ENCODE peak calls at places on chromosomes 11 and 22, in five cellular contexts. X is H1, C is GM12878, Y is HepG2, Q is K562. F is an unnamed sample.

GRCh38 chr11:30487200-30487898 is 98.8 kb downstream of the MPPED2 start:
- DNase-seq in Y (no peak), Q (no peak), C (no peak), X (no peak), F (no peak)

GRCh38 chr11:2209370-2209801 is 37.8 kb upstream of the TH start:
- DNase-seq in C (no peak), X (peak), Y (no peak), Q (no peak), F (no peak)

GRCh38 chr22:28016781-28017557 is 97.9 kb upstream of the PITPNB start:
- DNase-seq in X (no peak), C (no peak), Y (no peak), Q (no peak), F (peak)

GRCh38 chr11:38278457-38279141 is 1680.6 kb upstream of the RAG2 start:
- DNase-seq in X (no peak), Q (no peak), C (no peak), Y (no peak), F (no peak)

GRCh38 chr11:3855808-3856491 is 486 bp downstream of the STIM1 start:
- DNase-seq in Q (peak), X (peak), C (no peak), Y (no peak), F (peak)

GRCh38 chr11:34830035-34830434 is 86.1 kb downstream of the APIP start:
- DNase-seq in X (no peak), C (no peak), Y (no peak), Q (no peak), F (no peak)

GRCh38 chr11:134583397-134583990 is 171.5 kb upstream of the B3GAT1 start:
- DNase-seq in Q (no peak), C (no peak), X (no peak), Y (no peak), F (no peak)

GRCh38 chr11:29755474-29755873 is 261.4 kb downstream of the KCNA4 start:
- DNase-seq in Y (no peak), Q (no peak), X (no peak), C (no peak), F (no peak)

GRCh38 chr11:2261436-2262230 is 8.8 kb downstream of the ASCL2 start:
- DNase-seq in Y (no peak), C (no peak), Q (no peak), X (no peak), F (no peak)

GRCh38 chr11:12914401-12914912 is 94.7 kb upstream of the RASSF10 start:
- DNase-seq in Q (peak), Y (no peak), C (no peak), X (peak), F (peak)

GRCh38 chr11:96324912-96325311 is 18.1 kb downstream of the MAML2 start:
- DNase-seq in Q (no peak), Y (no peak), X (no peak), C (no peak), F (no peak)

GRCh38 chr11:31810779-31811647 is at the start of gene PAX6:
- DNase-seq in Y (peak), X (peak), C (peak), Q (peak), F (peak)

GRCh38 chr11:115276799-115277198 is 227.4 kb downstream of the CADM1 start:
- DNase-seq in X (no peak), Y (no peak), C (no peak), Q (no peak), F (no peak)

GRCh38 chr22:49155039-49155808 is 672.4 kb downstream of the BRD1 start:
- DNase-seq in Q (no peak), C (no peak), Y (no peak), X (no peak), F (no peak)

GRCh38 chr11:1856306-1857005 is 3.6 kb downstream of the LSP1 start:
- DNase-seq in X (no peak), C (no peak), Q (no peak), Y (no peak), F (no peak)

GRCh38 chr22:27388090-27388600 is 413.4 kb downstream of the MN1 start:
- DNase-seq in Y (no peak), X (no peak), C (no peak), Q (no peak), F (no peak)

GRCh38 chr11:32466279-32466915 is 31.1 kb upstream of the WT1 start:
- DNase-seq in Q (no peak), C (no peak), Y (no peak), X (no peak), F (no peak)

GRCh38 chr11:62266558-62266957 is 3.4 kb upstream of the SCGB2A2 start:
- DNase-seq in C (no peak), Y (no peak), Q (no peak), X (no peak), F (no peak)

GRCh38 chr11:92776676-92777075 is 192.8 kb upstream of the MTNR1B start:
- DNase-seq in X (no peak), C (no peak), Q (no peak), Y (no peak), F (no peak)

GRCh38 chr11:118641463-118642019 is 34.1 kb downstream of the PHLDB1 start:
- DNase-seq in Q (no peak), X (no peak), Y (no peak), C (no peak), F (no peak)

GRCh38 chr22:27385261-27385998 is 416.1 kb downstream of the MN1 start:
- DNase-seq in C (no peak), Y (no peak), Q (no peak), X (peak), F (no peak)

GRCh38 chr22:44188986-44189630 is 8.4 kb downstream of the PARVG start:
- DNase-seq in X (no peak), Y (no peak), Q (no peak), C (no peak), F (no peak)

GRCh38 chr11:64206457-64207246 is at the start of gene FERMT3:
- DNase-seq in C (peak), X (no peak), Q (peak), Y (no peak), F (no peak)

GRCh38 chr11:70944141-70944540 is 308.2 kb downstream of the SHANK2 start:
- DNase-seq in C (no peak), Q (no peak), X (no peak), Y (no peak), F (no peak)

GRCh38 chr22:30547188-30547587 is 647 bp upstream of the SEC14L6 start:
- DNase-seq in C (no peak), Y (no peak), Q (no peak), X (no peak), F (no peak)

GRCh38 chr11:44623321-44623715 is 57.9 kb downstream of the CD82 start:
- DNase-seq in Q (no peak), X (no peak), Y (no peak), C (no peak), F (no peak)

GRCh38 chr11:44625759-44626523 is 60.5 kb downstream of the CD82 start:
- DNase-seq in X (no peak), Q (no peak), Y (no peak), C (no peak), F (no peak)

GRCh38 chr11:44623716-44624491 is 58.4 kb downstream of the CD82 start:
- DNase-seq in C (no peak), X (peak), Q (no peak), Y (no peak), F (no peak)

GRCh38 chr11:44626645-44627044 is 61.2 kb downstream of the CD82 start:
- DNase-seq in C (no peak), Y (no peak), Q (no peak), X (no peak), F (no peak)

GRCh38 chr11:44624761-44625221 is 59.3 kb downstream of the CD82 start:
- DNase-seq in X (peak), Y (no peak), Q (no peak), C (no peak), F (no peak)
- TF ChIP-seq SP1 in X (no peak), Y (no peak), Q (no peak), C (no peak), F (no peak)

GRCh38 chr11:126878892-126879291 is 121.7 kb downstream of the KIRREL3 start:
- DNase-seq in X (no peak), C (no peak), Q (no peak), Y (no peak), F (no peak)

GRCh38 chr11:126880872-126881271 is 119.7 kb downstream of the KIRREL3 start:
- DNase-seq in Y (no peak), C (no peak), Q (no peak), X (no peak), F (no peak)

GRCh38 chr11:126874831-126875230 is 125.7 kb downstream of the KIRREL3 start:
- DNase-seq in Y (no peak), Q (peak), X (no peak), C (no peak), F (peak)

GRCh38 chr11:126884192-126884973 is 116.2 kb downstream of the KIRREL3 start:
- DNase-seq in Q (no peak), X (no peak), Y (peak), C (no peak), F (no peak)

DNA sequence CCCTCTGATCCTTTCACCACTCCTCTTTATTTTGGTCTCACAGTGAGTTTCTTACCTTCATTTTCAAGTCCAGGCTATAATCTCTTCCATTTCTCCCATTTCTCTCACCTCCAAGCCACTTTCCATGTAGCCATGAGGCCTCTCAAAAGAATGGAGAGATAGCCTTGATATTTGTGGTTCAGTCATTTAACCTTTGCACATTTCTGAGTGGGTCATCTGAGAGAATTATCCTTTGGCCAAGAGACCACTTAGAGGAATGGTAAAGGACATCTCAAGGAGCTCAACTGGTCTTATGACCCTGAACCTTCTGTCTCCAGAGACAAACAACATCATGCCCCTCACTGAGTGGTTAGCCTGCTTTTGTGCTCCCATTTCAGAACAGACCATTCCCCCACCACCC is 121.1 kb downstream of the KIRREL3 start:
- DNase-seq in Q (no peak), C (no peak), X (no peak), Y (no peak), F (no peak)
- TF ChIP-seq USF2 in Q (no peak), C (no peak), X (no peak), Y (no peak), F (no peak)

DNA sequence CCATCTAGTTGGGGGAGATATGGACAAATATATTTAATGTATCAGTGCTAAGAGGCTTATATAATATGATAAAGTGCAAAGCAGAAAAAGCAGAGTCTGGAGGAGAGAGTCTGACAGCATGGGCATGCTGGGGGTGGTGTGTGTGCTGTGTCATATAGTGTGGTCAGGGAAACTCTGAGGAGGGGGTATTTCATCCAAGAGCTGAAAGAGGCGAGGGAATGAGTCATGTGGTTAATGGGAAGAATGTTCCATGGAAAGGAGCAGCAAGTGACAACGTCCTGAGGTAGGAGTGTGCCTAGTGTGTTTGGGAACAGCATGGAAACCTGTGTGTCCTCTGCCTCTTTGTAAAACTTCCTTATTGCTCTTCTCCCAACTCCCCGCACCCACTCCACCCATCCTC is 38.0 kb downstream of the EIF3F start:
- DNase-seq in Y (no peak), Q (no peak), C (no peak), X (peak), F (no peak)
- TF ChIP-seq SP1 in Y (no peak), Q (no peak), C (no peak), X (no peak), F (no peak)

GRCh38 chr11:35943761-35944502 is at the start of gene LDLRAD3:
- DNase-seq in Y (peak), C (no peak), Q (peak), X (peak), F (peak)
- TF ChIP-seq USF2 in Y (no peak), C (no peak), Q (no peak), X (no peak), F (no peak)

DNA sequence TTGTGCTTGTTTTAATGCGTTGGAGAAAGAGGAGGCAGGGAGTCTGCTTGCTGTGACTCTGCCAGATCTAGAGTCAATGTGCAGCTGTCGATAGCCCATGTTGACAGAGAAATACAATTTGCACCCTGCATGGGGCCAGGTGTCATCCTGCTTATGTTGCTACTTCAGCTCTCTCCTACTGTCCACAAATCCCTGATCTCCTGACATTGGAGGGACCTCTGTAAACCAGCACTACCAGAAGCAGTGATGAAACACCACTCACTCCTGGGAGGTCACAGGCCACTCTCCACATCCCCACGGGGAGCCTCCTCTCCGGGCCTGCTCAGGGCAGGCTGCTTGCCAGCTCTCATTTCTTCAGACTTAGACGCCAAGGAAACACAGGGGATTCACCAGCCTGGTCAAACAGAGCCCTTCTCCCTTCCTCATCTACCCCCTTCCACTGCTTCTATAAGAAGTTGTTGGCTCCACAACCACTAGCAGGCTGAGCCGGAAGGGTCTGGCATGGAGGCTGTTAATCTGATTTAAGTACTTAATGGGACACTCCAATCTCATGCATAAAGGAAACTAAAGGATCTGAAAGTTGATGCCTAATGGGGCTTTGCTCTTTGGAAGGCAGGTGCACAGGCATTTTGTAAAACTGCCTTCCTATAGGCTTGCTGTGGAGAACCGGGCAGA is 29.9 kb upstream of the CSNK2A3 start:
- DNase-seq in C (no peak), Y (no peak), Q (no peak), X (no peak), F (no peak)
- TF ChIP-seq SP1 in C (no peak), Y (no peak), Q (no peak), X (no peak), F (no peak)

GRCh38 chr11:101444851-101445250 is 139.0 kb downstream of the TRPC6 start:
- DNase-seq in Q (no peak), X (no peak), Y (no peak), C (no peak), F (no peak)

GRCh38 chr11:101448881-101449442 is 134.8 kb downstream of the TRPC6 start:
- DNase-seq in Y (no peak), C (no peak), Q (no peak), X (no peak), F (no peak)

GRCh38 chr11:101445761-101446160 is 138.0 kb downstream of the TRPC6 start:
- DNase-seq in X (no peak), C (no peak), Y (no peak), Q (no peak), F (no peak)

GRCh38 chr11:101446238-101446637 is 137.6 kb downstream of the TRPC6 start:
- DNase-seq in Q (no peak), Y (no peak), X (no peak), C (no peak), F (no peak)

DNA sequence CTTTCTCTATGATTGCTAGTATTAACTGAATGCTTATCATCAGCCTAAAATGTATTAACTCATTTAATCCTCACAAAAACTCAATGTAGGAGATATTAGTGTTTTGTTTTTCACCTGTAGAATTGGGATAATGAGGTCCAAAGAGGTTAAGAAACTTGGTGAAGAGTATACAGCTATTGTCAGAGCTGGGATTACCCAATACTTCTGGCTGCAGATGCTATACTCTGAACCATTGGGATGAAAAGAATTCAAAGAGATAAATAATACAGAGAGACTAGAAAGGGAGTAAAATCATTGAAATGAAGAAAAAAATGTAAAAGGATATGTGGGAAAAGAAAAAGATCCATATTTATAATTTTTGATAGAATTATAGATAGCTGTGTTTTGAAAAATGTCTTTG is 137.1 kb downstream of the TRPC6 start:
- DNase-seq in Q (no peak), Y (no peak), C (no peak), X (no peak), F (no peak)
- TF ChIP-seq USF2 in Q (no peak), Y (no peak), C (no peak), X (no peak), F (no peak)

GRCh38 chr11:67452141-67452952 is at the start of gene GPR152:
- DNase-seq in X (no peak), C (no peak), Q (no peak), Y (no peak), F (no peak)
- TF ChIP-seq SP1 in X (no peak), C (no peak), Q (no peak), Y (no peak), F (no peak)

GRCh38 chr22:24496234-24496633 is 1.1 kb downstream of the UPB1 start:
- DNase-seq in C (no peak), Y (no peak), X (no peak), Q (no peak), F (no peak)

GRCh38 chr22:24495365-24495675 is 188 bp downstream of the UPB1 start:
- DNase-seq in Y (no peak), Q (no peak), C (no peak), X (no peak), F (no peak)

GRCh38 chr22:24494535-24495364 is at the start of gene UPB1:
- DNase-seq in Y (no peak), C (no peak), Q (no peak), X (peak), F (peak)

GRCh38 chr22:24497879-24498278 is 2.7 kb downstream of the UPB1 start:
- DNase-seq in Y (no peak), Q (no peak), C (no peak), X (no peak), F (no peak)

DNA sequence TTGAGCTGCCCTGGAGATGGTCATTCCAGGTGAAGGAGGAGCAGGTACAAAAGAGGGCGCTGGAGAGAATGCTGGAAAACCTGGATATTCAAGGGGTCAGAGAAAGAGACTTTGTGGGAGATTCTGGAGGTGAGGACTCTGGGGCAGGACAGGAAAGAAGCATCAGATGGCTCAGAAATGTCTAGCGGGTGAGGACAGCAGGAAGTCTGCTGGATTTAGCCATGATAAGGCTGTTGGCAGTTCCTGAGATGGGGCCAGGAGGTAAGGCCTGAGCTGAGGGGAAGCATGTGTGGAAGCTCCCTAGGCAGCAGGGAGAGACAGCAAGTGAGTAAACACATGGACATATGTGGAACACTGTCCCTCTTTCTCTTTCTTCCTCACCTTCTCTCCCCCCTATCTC is 1.5 kb downstream of the UPB1 start:
- DNase-seq in X (no peak), C (no peak), Q (no peak), Y (no peak), F (no peak)
- TF ChIP-seq USF2 in X (no peak), C (no peak), Q (no peak), Y (no peak), F (no peak)

GRCh38 chr22:22666307-22667091 is 22.1 kb downstream of the GGTLC2 start:
- DNase-seq in Q (peak), C (no peak), X (peak), Y (peak), F (peak)
- TF ChIP-seq SP1 in Q (no peak), C (no peak), X (no peak), Y (no peak), F (no peak)

GRCh38 chr11:19952101-19952605 is 208.1 kb downstream of the DBX1 start:
- DNase-seq in C (no peak), Y (peak), Q (no peak), X (no peak), F (no peak)

GRCh38 chr11:19951558-19952083 is 208.7 kb downstream of the DBX1 start:
- DNase-seq in Y (peak), Q (peak), C (peak), X (no peak), F (no peak)

GRCh38 chr11:19953909-19954308 is 206.4 kb downstream of the DBX1 start:
- DNase-seq in Y (peak), C (no peak), Q (no peak), X (no peak), F (no peak)

GRCh38 chr11:19954899-19955298 is 205.4 kb downstream of the DBX1 start:
- DNase-seq in X (no peak), C (no peak), Y (peak), Q (no peak), F (no peak)

DNA sequence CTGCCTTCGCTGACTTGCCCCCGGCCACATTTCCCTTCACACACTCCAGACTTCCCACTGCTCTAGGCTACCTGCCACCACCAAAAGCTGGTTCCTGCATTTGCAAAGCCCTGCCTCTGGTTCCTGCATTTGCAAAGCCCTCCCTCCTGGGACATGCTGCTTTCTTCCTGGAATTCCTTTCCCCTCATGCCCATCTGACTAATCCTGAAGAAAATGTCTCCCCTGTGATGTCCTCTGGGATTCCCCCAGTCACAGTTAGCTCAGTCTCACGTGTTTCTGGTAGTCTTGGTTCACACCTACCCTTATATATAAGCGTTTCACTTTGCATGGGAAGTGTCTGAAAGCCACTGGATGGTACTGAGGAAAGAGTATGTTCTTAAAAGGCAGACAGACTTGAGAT is 206.9 kb downstream of the DBX1 start:
- DNase-seq in Y (peak), Q (no peak), X (peak), C (no peak), F (peak)
- TF ChIP-seq USF2 in Y (no peak), Q (no peak), X (no peak), C (no peak), F (peak)

F was measured in WTC11.